ENCODE peak calls at places on chromosomes 16 and 17, in six cellular contexts. B, M, T, U, R and J are unnamed samples. For H3K27me3, the result is how much of the 10 kb centered on the place peaks cover.

GRCh38 chr16:87044031-87044380 is 273.2 kb downstream of the C16orf95 start:
- DNase-seq in B (no peak), M (no peak), T (no peak), U (no peak), R (no peak), J (no peak)

GRCh38 chr16:60478810-60479209 is 1557.4 kb downstream of the CDH8 start:
- DNase-seq in B (no peak), M (no peak), T (no peak), U (no peak), R (no peak), J (no peak)

GRCh38 chr17:67401598-67402504 is 24.8 kb downstream of the PITPNC1 start:
- DNase-seq in B (no peak), M (peak), T (no peak), U (no peak), R (no peak), J (no peak)

GRCh38 chr17:76969598-76970172 is 101.5 kb downstream of the MGAT5B start:
- DNase-seq in B (no peak), M (no peak), T (no peak), U (peak), R (no peak), J (no peak)

GRCh38 chr17:2214887-2215615 is 88.5 kb downstream of the SMG6 start:
- DNase-seq in B (peak), M (no peak), T (no peak), U (peak), R (no peak), J (peak)

GRCh38 chr16:12586701-12587100 is 217.0 kb downstream of the CPPED1 start:
- DNase-seq in B (no peak), M (no peak), T (no peak), U (no peak), R (no peak), J (no peak)

GRCh38 chr17:76562734-76563148 is 22.9 kb downstream of the PRCD start:
- DNase-seq in B (no peak), M (no peak), T (no peak), U (no peak), R (no peak), J (no peak)

GRCh38 chr16:57042157-57043111 is 49.9 kb upstream of the CPNE2 start:
- DNase-seq in B (no peak), M (peak), T (no peak), U (no peak), R (peak), J (no peak)

GRCh38 chr17:43814714-43815113 is 18.2 kb downstream of the MPP3 start:
- DNase-seq in B (no peak), M (no peak), T (no peak), U (no peak), R (no peak), J (no peak)

GRCh38 chr17:12765544-12765943 is 23.8 kb upstream of the ARHGAP44 start:
- DNase-seq in B (peak), M (no peak), T (no peak), U (no peak), R (no peak), J (no peak)

GRCh38 chr16:64773638-64774037 is 348.2 kb downstream of the CDH11 start:
- DNase-seq in B (no peak), M (no peak), T (no peak), U (no peak), R (no peak), J (no peak)

GRCh38 chr17:61139219-61139618 is 260.4 kb upstream of the TBX2 start:
- DNase-seq in B (no peak), M (peak), T (no peak), U (no peak), R (peak), J (no peak)

GRCh38 chr17:72446525-72447250 is 325.9 kb downstream of the SOX9 start:
- DNase-seq in B (no peak), M (no peak), T (no peak), U (no peak), R (no peak), J (no peak)

GRCh38 chr16:2474877-2475412 is at the start of gene TBC1D24:
- DNase-seq in B (peak), M (peak), T (peak), U (peak), R (peak), J (peak)

GRCh38 chr16:30842971-30843370 is 50.9 kb downstream of the BCL7C start:
- DNase-seq in B (no peak), M (no peak), T (no peak), U (no peak), R (no peak), J (no peak)

GRCh38 chr17:45949755-45950320 is 49.2 kb upstream of the STH start:
- DNase-seq in B (no peak), M (no peak), T (no peak), U (no peak), R (no peak), J (no peak)

GRCh38 chr16:46972429-46972970 is 974 bp downstream of the DNAJA2 start:
- DNase-seq in B (no peak), M (no peak), T (no peak), U (peak), R (no peak), J (no peak)

GRCh38 chr16:11322823-11323222 is 22.4 kb upstream of the RMI2 start:
- DNase-seq in B (no peak), M (no peak), T (no peak), U (no peak), R (no peak), J (no peak)

GRCh38 chr17:5100832-5101231 is 10.8 kb downstream of the ZNF232 start:
- DNase-seq in B (no peak), M (no peak), T (no peak), U (no peak), R (no peak), J (no peak)

GRCh38 chr16:4021070-4021779 is 95.0 kb downstream of the ADCY9 start:
- DNase-seq in B (no peak), M (no peak), T (peak), U (no peak), R (no peak), J (no peak)

GRCh38 chr17:28760987-28761562 is 17.3 kb downstream of the TRAF4 start:
- DNase-seq in B (no peak), M (no peak), T (peak), U (no peak), R (no peak), J (peak)

GRCh38 chr17:80872011-80872929 is 119.4 kb upstream of the CHMP6 start:
- DNase-seq in B (no peak), M (no peak), T (no peak), U (peak), R (no peak), J (peak)

GRCh38 chr17:72297326-72298115 is 176.7 kb downstream of the SOX9 start:
- DNase-seq in B (peak), M (no peak), T (peak), U (no peak), R (no peak), J (peak)

GRCh38 chr16:84489141-84489540 is 15.3 kb downstream of the MEAK7 start:
- DNase-seq in B (no peak), M (no peak), T (no peak), U (no peak), R (no peak), J (no peak)

GRCh38 chr16:76946879-76947278 is 244.1 kb upstream of the MON1B start:
- DNase-seq in B (no peak), M (peak), T (no peak), U (peak), R (no peak), J (no peak)

GRCh38 chr16:50449800-50450199 is 81.0 kb upstream of the BRD7 start:
- DNase-seq in B (no peak), M (no peak), T (no peak), U (peak), R (no peak), J (no peak)

GRCh38 chr16:50450957-50451356 is 82.2 kb upstream of the BRD7 start:
- DNase-seq in B (no peak), M (no peak), T (no peak), U (no peak), R (no peak), J (no peak)

GRCh38 chr16:50446861-50447260 is 78.1 kb upstream of the BRD7 start:
- DNase-seq in B (no peak), M (no peak), T (no peak), U (no peak), R (no peak), J (no peak)

GRCh38 chr16:50448981-50449380 is 80.2 kb upstream of the BRD7 start:
- DNase-seq in B (no peak), M (no peak), T (no peak), U (no peak), R (no peak), J (no peak)

DNA sequence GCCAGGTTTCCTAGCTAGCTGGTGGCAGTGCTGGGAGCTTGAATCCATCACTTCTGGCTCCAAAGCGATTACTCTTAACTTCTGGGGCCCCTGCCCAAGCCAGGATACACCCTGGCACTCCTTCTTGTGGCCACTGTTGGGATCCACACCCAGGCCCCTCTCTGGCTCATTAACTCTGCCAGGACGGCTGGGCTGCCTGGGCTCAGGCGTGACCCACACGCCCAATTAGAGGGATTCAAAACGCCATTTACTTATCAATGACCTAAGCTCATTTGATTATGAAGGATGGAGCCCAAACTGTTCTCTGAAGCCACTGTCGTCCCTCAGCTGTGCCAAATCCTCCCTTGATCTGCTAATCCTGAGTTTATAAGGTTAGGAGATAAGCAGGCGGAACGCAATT is 79.7 kb upstream of the BRD7 start:
- DNase-seq in B (no peak), M (no peak), T (no peak), U (no peak), R (no peak), J (no peak)
- TF ChIP-seq CTCF in B (no peak), M (no peak), T (no peak), U (no peak), R (no peak), J (no peak)

GRCh38 chr17:48725294-48726064 is 2.5 kb downstream of the PRAC2 start:
- DNase-seq in B (no peak), M (no peak), T (no peak), U (no peak), R (no peak), J (no peak)

GRCh38 chr17:48726182-48726915 is 2.2 kb downstream of the HOXB13 start:
- DNase-seq in B (no peak), M (no peak), T (no peak), U (no peak), R (no peak), J (no peak)

GRCh38 chr17:48724241-48725004 is 1.4 kb downstream of the PRAC2 start:
- DNase-seq in B (peak), M (peak), T (peak), U (peak), R (peak), J (peak)

GRCh38 chr17:48723555-48724239 is 712 bp downstream of the PRAC2 start:
- DNase-seq in B (no peak), M (no peak), T (no peak), U (peak), R (no peak), J (no peak)

DNA sequence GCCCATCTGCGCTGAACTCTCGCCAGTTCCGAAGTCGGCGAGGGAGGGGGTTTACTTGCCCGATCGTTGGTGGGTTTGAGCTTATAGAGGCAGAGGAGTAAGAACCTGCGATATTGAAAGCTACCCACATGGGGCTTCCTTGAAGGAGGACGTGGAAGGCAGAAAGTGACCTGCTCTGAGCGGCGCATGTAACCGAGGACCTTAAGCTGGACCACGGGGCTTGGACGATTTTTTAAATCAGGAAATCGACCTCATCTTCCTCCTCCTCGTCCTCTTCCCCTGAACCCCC is 2.0 kb downstream of the PRAC2 start:
- DNase-seq in B (no peak), M (no peak), T (no peak), U (no peak), R (no peak), J (no peak)
- H3K27me3 ChIP-seq in B (half or more), M (half or more), T (under half), U (half or more), R (under half), J (half or more)

GRCh38 chr17:39621523-39622379 is 5.0 kb upstream of the PPP1R1B start:
- DNase-seq in B (peak), M (peak), T (peak), U (peak), R (peak), J (peak)
- TF ChIP-seq CTCF in B (peak), M (peak), T (peak), U (peak), R (peak), J (peak)

GRCh38 chr17:74027539-74027938 is 175.9 kb upstream of the RPL38 start:
- DNase-seq in B (no peak), M (no peak), T (no peak), U (no peak), R (no peak), J (no peak)

GRCh38 chr17:74020522-74020921 is 183.0 kb upstream of the RPL38 start:
- DNase-seq in B (no peak), M (no peak), T (no peak), U (no peak), R (no peak), J (no peak)

GRCh38 chr17:74028717-74029116 is 174.8 kb upstream of the RPL38 start:
- DNase-seq in B (no peak), M (no peak), T (no peak), U (no peak), R (no peak), J (no peak)

GRCh38 chr17:74019860-74020259 is 183.6 kb upstream of the RPL38 start:
- DNase-seq in B (no peak), M (no peak), T (no peak), U (no peak), R (no peak), J (no peak)

DNA sequence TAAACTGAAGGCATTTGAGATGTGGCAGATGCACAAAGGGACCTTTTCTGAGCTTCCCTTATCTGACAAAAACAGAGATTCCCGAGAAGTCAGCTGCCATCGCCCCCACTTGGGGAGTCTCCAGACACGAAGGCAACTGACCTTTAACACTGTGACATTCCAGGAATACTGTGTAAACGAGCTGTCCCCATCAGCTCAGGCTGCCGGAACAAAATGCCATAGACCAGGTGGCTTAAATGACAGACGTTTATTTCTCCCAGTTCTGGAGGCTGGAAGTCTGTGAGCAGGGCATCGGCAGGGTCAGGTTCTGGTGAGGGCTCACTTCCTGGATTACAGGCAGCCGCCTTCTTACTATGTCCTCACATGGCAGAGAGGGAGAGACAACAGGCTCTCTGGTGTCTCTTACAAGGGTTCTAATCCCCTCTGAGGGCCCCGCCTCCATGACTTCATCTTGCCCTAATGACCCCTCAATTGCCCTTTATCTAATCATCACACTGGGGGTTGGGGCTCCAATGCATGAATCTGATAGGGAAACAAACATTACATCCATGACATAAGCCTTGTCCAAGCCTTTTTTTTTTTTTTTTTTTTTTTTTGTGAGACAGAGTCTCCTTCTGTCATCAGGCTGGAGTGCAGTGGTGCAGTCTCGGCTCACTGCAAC is 178.5 kb upstream of the RPL38 start:
- DNase-seq in B (no peak), M (no peak), T (no peak), U (peak), R (no peak), J (no peak)
- H3K27me3 ChIP-seq in B (under half), M (under half), T (under half), U (under half), R (under half), J (half or more)